ENCODE peak calls at places on chromosomes 5 and 9, in five cellular contexts. S is fibroblast of mammary gland, G is mammary epithelial cell, R is cardiac muscle cell, A is GM06990. O is an unnamed sample.

GRCh38 chr5:90802695-90803317 is 244.2 kb downstream of the ADGRV1 start:
- DNase-seq in S (peak; percentile 43), G (peak; percentile 30), R (peak; percentile 57), A (no peak), O (no peak)

GRCh38 chr9:112338561-112338960 is 5.1 kb upstream of the PTBP3 start:
- DNase-seq in S (peak; percentile 78), G (peak; percentile 78), R (no peak), A (no peak), O (no peak)

GRCh38 chr5:35811108-35811741 is 45.5 kb upstream of the IL7R start:
- DNase-seq in S (no peak), G (peak; percentile 20), R (no peak), A (peak; percentile 30), O (no peak)

GRCh38 chr9:94779101-94779500 is 52.6 kb downstream of the AOPEP start:
- DNase-seq in S (no peak), G (no peak), R (no peak), A (no peak), O (no peak)

GRCh38 chr5:145660897-145661650 is 174.1 kb downstream of the PRELID2 start:
- DNase-seq in S (peak; percentile 78), G (no peak), R (no peak), A (no peak), O (no peak)

GRCh38 chr5:143355710-143356109 is 47.8 kb downstream of the NR3C1 start:
- DNase-seq in S (peak; percentile 97), G (peak; percentile 88), R (peak; percentile 9), A (no peak), O (peak; percentile 49)

GRCh38 chr5:126801992-126802294 is 25.0 kb downstream of the LMNB1 start:
- DNase-seq in S (peak; percentile 69), G (peak; percentile 22), R (no peak), A (no peak), O (no peak)

GRCh38 chr5:143913008-143913752 is 101.2 kb downstream of the HMHB1 start:
- DNase-seq in S (peak; percentile 90), G (peak; percentile 93), R (no peak), A (no peak), O (no peak)

GRCh38 chr9:133956520-133957076 is 35.5 kb downstream of the VAV2 start:
- DNase-seq in S (no peak), G (peak; percentile 5), R (no peak), A (peak; percentile 55), O (no peak)

GRCh38 chr9:81174023-81174422 is 515.3 kb downstream of the TLE1 start:
- DNase-seq in S (no peak), G (no peak), R (no peak), A (no peak), O (no peak)

GRCh38 chr5:96427823-96428222 is 5.2 kb downstream of the PCSK1 start:
- DNase-seq in S (peak; percentile 33), G (no peak), R (peak; percentile 48), A (no peak), O (no peak)

GRCh38 chr9:6680797-6681146 is 35.2 kb upstream of the GLDC start:
- DNase-seq in S (peak; percentile 26), G (no peak), R (peak; percentile 62), A (no peak), O (peak; percentile 30)

GRCh38 chr5:146948666-146949065 is 70.1 kb upstream of the PPP2R2B start:
- DNase-seq in S (no peak), G (no peak), R (no peak), A (no peak), O (no peak)

GRCh38 chr5:50401337-50401736 is 39.8 kb downstream of the EMB start:
- DNase-seq in S (no peak), G (no peak), R (no peak), A (no peak), O (no peak)

GRCh38 chr5:83385812-83386211 is 85.7 kb upstream of the VCAN start:
- DNase-seq in S (no peak), G (no peak), R (no peak), A (no peak), O (no peak)

GRCh38 chr5:15064396-15064795 is 192.8 kb upstream of the ANKH start:
- DNase-seq in S (no peak), G (no peak), R (no peak), A (no peak), O (no peak)

DNA sequence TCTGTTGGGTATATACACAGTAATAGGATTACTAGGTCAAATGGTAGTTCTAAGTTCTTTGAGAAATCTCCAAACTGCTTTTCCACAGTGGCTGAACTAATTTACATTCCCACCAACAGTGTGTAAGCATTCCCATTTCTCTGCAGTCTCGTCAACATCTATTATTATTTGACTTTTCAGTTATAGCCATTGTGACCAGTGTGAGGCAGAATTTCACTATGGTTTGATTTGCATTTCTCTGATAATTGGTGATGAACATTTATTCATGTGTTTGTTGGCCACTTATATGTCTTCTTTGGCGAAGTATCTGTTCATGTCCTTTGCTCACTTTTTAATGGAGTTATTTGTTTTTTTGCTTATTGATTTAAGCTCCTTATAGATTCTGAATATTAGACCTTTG is 596.2 kb upstream of the DAB2 start:
- DNase-seq in S (peak; percentile 15), G (no peak), R (no peak), A (no peak), O (no peak)
- TF ChIP-seq CTCF in S (peak; percentile 11), G (no peak), R (no peak), A (no peak), O (no peak)

GRCh38 chr5:171688696-171689495 is 96.7 kb upstream of the SMIM23 start:
- DNase-seq in S (no peak), G (no peak), R (peak; percentile 54), A (no peak), O (no peak)

GRCh38 chr5:171692106-171692505 is 93.5 kb upstream of the SMIM23 start:
- DNase-seq in S (no peak), G (no peak), R (no peak), A (no peak), O (no peak)

GRCh38 chr5:171692936-171693335 is 92.7 kb upstream of the SMIM23 start:
- DNase-seq in S (no peak), G (no peak), R (no peak), A (no peak), O (no peak)

GRCh38 chr5:171693397-171693796 is 92.2 kb upstream of the SMIM23 start:
- DNase-seq in S (no peak), G (no peak), R (no peak), A (no peak), O (no peak)

DNA sequence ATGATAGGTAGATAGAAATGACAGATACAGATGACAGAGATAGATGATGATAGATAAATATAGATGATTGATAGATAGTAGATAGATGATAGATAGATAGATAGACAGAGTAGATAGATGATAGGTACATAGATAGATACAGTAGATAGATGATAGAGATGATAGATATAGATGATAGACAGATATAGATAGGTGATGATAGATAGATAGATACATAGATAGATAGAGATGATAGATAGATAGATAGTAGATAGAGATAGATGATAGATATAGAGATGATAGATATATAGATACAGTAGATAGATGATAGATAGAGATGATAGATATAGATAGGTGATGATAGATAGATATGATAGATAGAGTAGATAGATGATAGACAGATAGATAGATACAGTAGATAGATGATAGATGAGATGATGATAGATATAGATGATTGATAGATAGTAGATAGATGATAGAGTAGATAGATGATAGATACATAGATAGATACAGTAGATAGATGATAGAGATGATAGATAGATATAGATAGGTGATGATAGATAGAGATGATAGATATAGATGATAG is 95.7 kb upstream of the SMIM23 start:
- DNase-seq in S (no peak), G (no peak), R (no peak), A (no peak), O (no peak)
- TF ChIP-seq CTCF in S (no peak), G (no peak), R (no peak), A (no peak), O (no peak)

DNA sequence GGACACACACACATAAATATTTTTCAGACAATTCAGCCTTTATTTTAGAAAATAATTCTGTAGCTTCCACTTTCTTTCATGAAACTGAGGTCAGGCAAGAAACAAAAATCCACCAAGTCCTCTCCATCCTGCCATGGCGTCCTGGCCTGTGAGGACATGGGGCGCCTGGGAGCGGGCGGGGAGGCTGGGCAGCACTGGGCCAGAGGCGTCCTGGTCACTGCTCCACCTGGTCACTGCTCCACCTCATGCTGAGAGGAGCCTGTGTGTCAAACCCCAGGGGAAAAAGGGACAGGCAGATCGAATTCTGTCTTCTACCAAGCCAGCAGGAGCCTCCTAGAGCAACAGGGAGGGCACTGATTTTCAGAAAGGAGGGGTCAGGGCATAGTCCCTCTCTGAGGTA is 12.1 kb downstream of the MGAT1 start:
- DNase-seq in S (no peak), G (no peak), R (no peak), A (no peak), O (no peak)
- TF ChIP-seq CTCF in S (no peak), G (no peak), R (no peak), A (no peak), O (no peak)

GRCh38 chr5:38710616-38711015 is 135.2 kb upstream of the OSMR start:
- DNase-seq in S (no peak), G (no peak), R (no peak), A (no peak), O (no peak)

GRCh38 chr5:38706376-38706775 is 139.4 kb upstream of the OSMR start:
- DNase-seq in S (no peak), G (no peak), R (no peak), A (no peak), O (no peak)

GRCh38 chr5:38712416-38712815 is 133.4 kb upstream of the OSMR start:
- DNase-seq in S (no peak), G (no peak), R (no peak), A (no peak), O (no peak)

GRCh38 chr5:38709678-38710306 is 136.0 kb upstream of the OSMR start:
- DNase-seq in S (no peak), G (no peak), R (no peak), A (no peak), O (no peak)

GRCh38 chr5:38707352-38708324 is 138.2 kb upstream of the OSMR start:
- DNase-seq in S (no peak), G (no peak), R (no peak), A (no peak), O (no peak)
- TF ChIP-seq CTCF in S (no peak), G (no peak), R (no peak), A (no peak), O (no peak)

GRCh38 chr9:33782395-33783152 is 12.8 kb upstream of the PRSS3 start:
- DNase-seq in S (peak; percentile 59), G (no peak), R (no peak), A (no peak), O (no peak)

GRCh38 chr9:33785914-33786313 is 9.4 kb upstream of the PRSS3 start:
- DNase-seq in S (peak; percentile 36), G (no peak), R (no peak), A (no peak), O (no peak)

GRCh38 chr9:33791117-33791516 is 4.2 kb upstream of the PRSS3 start:
- DNase-seq in S (peak; percentile 84), G (peak; percentile 70), R (no peak), A (no peak), O (no peak)

GRCh38 chr9:33787839-33788238 is 7.5 kb upstream of the PRSS3 start:
- DNase-seq in S (no peak), G (no peak), R (no peak), A (no peak), O (no peak)
- TF ChIP-seq CTCF in S (no peak), G (no peak), R (peak; percentile 12), A (peak; percentile 13), O (no peak)

O was measured in mesothelial cell of epicardium.